ENCODE peak calls at places on chromosomes 1 and 21, in six cellular contexts. M is activated effector memory CD4-positive, alpha-beta T cell treated with Interleukin-2 at 50 U/mL for 16 hours; I is HFF-Myc; X is NCI-H774; P is cardiac muscle cell; L is M059J. A is an unnamed sample.

GRCh38 chr21:46375560-46376230 is 51.7 kb downstream of the PCNT start:
- DNase-seq in M (no peak), I (no peak), X (no peak), P (no peak), L (no peak), A (no peak)

GRCh38 chr21:36964832-36965719 is 1.4 kb downstream of the HLCS start:
- DNase-seq in M (no peak), I (no peak), X (no peak), P (no peak), L (no peak), A (peak)

GRCh38 chr1:35554261-35555211 is 2.7 kb downstream of the KIAA0319L start:
- DNase-seq in M (no peak), I (no peak), X (peak), P (no peak), L (no peak), A (no peak)

GRCh38 chr1:26025517-26025916 is 3.9 kb downstream of the EXTL1 start:
- DNase-seq in M (no peak), I (no peak), X (no peak), P (no peak), L (no peak), A (no peak)

GRCh38 chr1:102241431-102242338 is 245.0 kb upstream of the OLFM3 start:
- DNase-seq in M (no peak), I (no peak), X (no peak), P (no peak), L (no peak), A (no peak)

GRCh38 chr21:45776971-45777370 is 133.4 kb downstream of the PCBP3 start:
- DNase-seq in M (no peak), I (no peak), X (no peak), P (no peak), L (no peak), A (no peak)

GRCh38 chr1:153652795-153653507 is 5.6 kb upstream of the SNAPIN start:
- DNase-seq in M (no peak), I (no peak), X (no peak), P (no peak), L (peak), A (no peak)

GRCh38 chr1:61261585-61261984 is 179.2 kb downstream of the NFIA start:
- DNase-seq in M (no peak), I (no peak), X (no peak), P (no peak), L (no peak), A (no peak)

GRCh38 chr1:89633745-89634625 is 1.1 kb downstream of the LRRC8C start:
- DNase-seq in M (no peak), I (no peak), X (no peak), P (peak), L (peak), A (peak)

GRCh38 chr1:38476784-38477175 is 382.8 kb downstream of the RRAGC start:
- DNase-seq in M (no peak), I (no peak), X (no peak), P (no peak), L (no peak), A (no peak)

GRCh38 chr1:245084551-245084950 is 70.2 kb upstream of the KIF26B start:
- DNase-seq in M (no peak), I (no peak), X (no peak), P (no peak), L (peak), A (no peak)

GRCh38 chr1:68221001-68221970 is 11.0 kb downstream of the WLS start:
- DNase-seq in M (no peak), I (no peak), X (no peak), P (peak), L (no peak), A (no peak)

GRCh38 chr1:59415876-59416275 is 119.0 kb downstream of the FGGY start:
- DNase-seq in M (no peak), I (no peak), X (no peak), P (no peak), L (peak), A (no peak)

GRCh38 chr1:247287460-247287859 is 31.6 kb downstream of the VN1R5 start:
- DNase-seq in M (no peak), I (no peak), X (no peak), P (no peak), L (no peak), A (no peak)

GRCh38 chr1:44660176-44660575 is 14.1 kb downstream of the TMEM53 start:
- DNase-seq in M (no peak), I (no peak), X (peak), P (no peak), L (no peak), A (no peak)

GRCh38 chr1:203378529-203379271 is 27.8 kb upstream of the FMOD start:
- DNase-seq in M (no peak), I (no peak), X (no peak), P (peak), L (no peak), A (no peak)

GRCh38 chr1:33455537-33456301 is 16.7 kb upstream of the ZSCAN20 start:
- DNase-seq in M (no peak), I (peak), X (peak), P (peak), L (peak), A (peak)

GRCh38 chr1:44970317-44970716 is 16.1 kb downstream of the EIF2B3 start:
- DNase-seq in M (no peak), I (peak), X (no peak), P (no peak), L (peak), A (peak)

GRCh38 chr1:171801395-171801990 is 20.0 kb downstream of the METTL13 start:
- DNase-seq in M (no peak), I (peak), X (peak), P (peak), L (peak), A (peak)